ENCODE peak calls at places on chromosomes 5 and 9, in seven cellular contexts. I is HCT116, V is HepG2, L is SK-N-SH, J is K562, Z is H1, B is GM12878. Y is an unnamed sample.

GRCh38 chr5:1909346-1909985 is 26.7 kb upstream of the IRX4 start:
- DNase-seq in I (no peak), V (no peak), L (no peak), J (no peak), Z (no peak), B (no peak), Y (no peak)

GRCh38 chr5:126941403-126941802 is 89.0 kb downstream of the MARCHF3 start:
- DNase-seq in I (no peak), V (no peak), L (no peak), J (no peak), Z (no peak), B (no peak), Y (no peak)

GRCh38 chr5:109876941-109877669 is 187.4 kb downstream of the MAN2A1 start:
- DNase-seq in I (no peak), V (no peak), L (no peak), J (no peak), Z (no peak), B (no peak), Y (no peak)

GRCh38 chr5:87229780-87230179 is 37.9 kb upstream of the RASA1 start:
- DNase-seq in I (no peak), V (no peak), L (no peak), J (no peak), Z (no peak), B (no peak), Y (no peak)

GRCh38 chr9:129624168-129624759 is 1.7 kb upstream of the NTMT1 start:
- DNase-seq in I (peak), V (peak), L (peak), J (peak), Z (no peak), B (no peak), Y (no peak)

GRCh38 chr5:77229887-77230286 is 19.4 kb downstream of the PDE8B start:
- DNase-seq in I (no peak), V (no peak), L (no peak), J (no peak), Z (no peak), B (no peak), Y (no peak)

GRCh38 chr5:57889558-57889957 is 406.9 kb upstream of the ACTBL2 start:
- DNase-seq in I (peak), V (peak), L (no peak), J (peak), Z (no peak), B (no peak), Y (no peak)

GRCh38 chr5:138989720-138990119 is 114.6 kb upstream of the LRRTM2 start:
- DNase-seq in I (no peak), V (no peak), L (no peak), J (no peak), Z (no peak), B (no peak), Y (no peak)

GRCh38 chr9:122498883-122499288 is 11.7 kb upstream of the OR1J2 start:
- DNase-seq in I (peak), V (peak), L (peak), J (peak), Z (peak), B (no peak), Y (peak)

GRCh38 chr9:70802206-70802605 is 319.2 kb downstream of the TRPM3 start:
- DNase-seq in I (no peak), V (no peak), L (no peak), J (no peak), Z (no peak), B (no peak), Y (no peak)

GRCh38 chr9:87497604-87498045 is at the start of gene DAPK1:
- DNase-seq in I (peak), V (peak), L (peak), J (peak), Z (no peak), B (no peak), Y (peak)

GRCh38 chr9:96241391-96241809 is 60.6 kb downstream of the HSD17B3 start:
- DNase-seq in I (peak), V (no peak), L (no peak), J (no peak), Z (no peak), B (peak), Y (no peak)

GRCh38 chr5:139061274-139061673 is 136.9 kb downstream of the SIL1 start:
- DNase-seq in I (no peak), V (peak), L (no peak), J (no peak), Z (no peak), B (no peak), Y (no peak)

GRCh38 chr9:125401317-125401716 is 139.7 kb downstream of the GAPVD1 start:
- DNase-seq in I (no peak), V (no peak), L (no peak), J (no peak), Z (no peak), B (no peak), Y (no peak)

GRCh38 chr5:135462304-135462703 is 10.2 kb upstream of the TIFAB start:
- DNase-seq in I (peak), V (peak), L (peak), J (peak), Z (peak), B (no peak), Y (peak)

GRCh38 chr9:36731576-36731975 is 158.9 kb downstream of the MELK start:
- DNase-seq in I (no peak), V (no peak), L (no peak), J (no peak), Z (no peak), B (peak), Y (no peak)

GRCh38 chr9:121172726-121173487 is 28.8 kb downstream of the RAB14 start:
- DNase-seq in I (no peak), V (no peak), L (no peak), J (no peak), Z (no peak), B (no peak), Y (no peak)

GRCh38 chr5:1948663-1949191 is 66.0 kb upstream of the IRX4 start:
- DNase-seq in I (no peak), V (no peak), L (no peak), J (no peak), Z (no peak), B (no peak), Y (no peak)

GRCh38 chr5:85452322-85453025 is 1067.8 kb upstream of the EDIL3 start:
- DNase-seq in I (no peak), V (no peak), L (no peak), J (peak), Z (no peak), B (no peak), Y (no peak)

GRCh38 chr5:165906879-165907278 is 2384.6 kb upstream of the WWC1 start:
- DNase-seq in I (no peak), V (no peak), L (no peak), J (no peak), Z (no peak), B (no peak), Y (no peak)

GRCh38 chr5:122403965-122404364 is 91.9 kb downstream of the SNCAIP start:
- DNase-seq in I (no peak), V (no peak), L (no peak), J (no peak), Z (no peak), B (no peak), Y (no peak)

GRCh38 chr5:133144245-133144981 is 92.6 kb downstream of the HSPA4 start:
- DNase-seq in I (no peak), V (no peak), L (no peak), J (no peak), Z (no peak), B (no peak), Y (no peak)

GRCh38 chr9:111163738-111164399 is 125.6 kb upstream of the LPAR1 start:
- DNase-seq in I (no peak), V (no peak), L (no peak), J (no peak), Z (no peak), B (no peak), Y (no peak)

GRCh38 chr9:76818271-76818670 is 54.0 kb downstream of the PCA3 start:
- DNase-seq in I (peak), V (peak), L (no peak), J (peak), Z (peak), B (no peak), Y (peak)

GRCh38 chr9:81317939-81318338 is 371.4 kb downstream of the TLE1 start:
- DNase-seq in I (no peak), V (no peak), L (no peak), J (no peak), Z (no peak), B (no peak), Y (no peak)

DNA sequence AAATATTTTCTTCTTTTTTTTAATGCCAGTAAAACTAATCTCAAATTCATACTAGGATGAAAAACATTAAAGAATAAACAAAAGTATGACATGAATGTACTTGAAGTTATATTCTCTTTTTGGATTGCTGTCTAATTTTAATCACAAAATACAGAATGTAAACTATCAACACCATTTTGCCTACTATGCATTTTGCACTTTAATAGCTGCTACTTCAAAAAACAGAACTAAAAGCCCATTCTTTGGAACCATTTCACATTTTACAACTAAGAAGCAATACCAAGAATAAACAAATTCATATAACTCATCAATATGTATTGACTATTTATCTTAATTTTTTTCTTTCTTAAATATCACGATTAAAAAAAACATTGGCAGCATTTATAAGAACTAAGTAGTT is 58.1 kb downstream of the ADAMTS6 start:
- DNase-seq in I (no peak), V (no peak), L (no peak), J (no peak), Z (no peak), B (no peak), Y (no peak)
- TF ChIP-seq YY1 in I (no peak), V (no peak), L (no peak), J (no peak), Z (no peak), B (no peak), Y (no peak)

DNA sequence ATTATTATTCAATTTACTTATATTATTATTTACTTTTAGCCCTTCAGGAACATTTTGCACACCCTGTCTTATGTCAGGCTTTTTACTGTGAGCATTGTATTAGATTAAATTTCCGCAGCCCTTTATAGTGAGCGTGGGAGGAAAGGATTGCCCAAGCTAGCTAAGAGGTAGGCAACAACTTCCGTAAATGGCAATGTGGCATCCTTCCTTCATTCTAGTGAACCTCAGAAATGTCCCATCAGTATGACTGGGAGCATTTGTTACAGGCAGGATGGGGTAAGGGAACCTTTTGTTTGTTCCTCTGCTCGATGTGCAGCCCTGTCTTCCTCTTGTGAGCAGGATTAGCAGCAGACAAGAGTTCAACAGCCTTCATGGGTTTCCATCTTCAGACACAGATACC is 6.2 kb upstream of the CD180 start:
- DNase-seq in I (no peak), V (no peak), L (no peak), J (no peak), Z (no peak), B (no peak), Y (no peak)
- TF ChIP-seq YY1 in I (no peak), V (no peak), L (no peak), J (no peak), Z (no peak), B (no peak), Y (no peak)

GRCh38 chr9:19976226-19976625 is 187.4 kb upstream of the SLC24A2 start:
- DNase-seq in I (no peak), V (no peak), L (no peak), J (no peak), Z (no peak), B (no peak), Y (no peak)
- TF ChIP-seq YY1 in I (no peak), V (no peak), L (no peak), J (no peak), Z (no peak), B (no peak), Y (no peak)

GRCh38 chr5:17123785-17124184 is 93.6 kb upstream of the BASP1 start:
- DNase-seq in I (no peak), V (no peak), L (no peak), J (no peak), Z (no peak), B (no peak), Y (no peak)
- TF ChIP-seq YY1 in I (no peak), V (no peak), L (no peak), J (no peak), Z (no peak), B (no peak), Y (no peak)